ENCODE peak calls at places on chromosomes 11 and 22, in eight cellular contexts. Z is A549, H is OCI-LY7, K is aorta, S is PC-3, N is adrenal gland, E is breast epithelium, W is heart right ventricle. F is an unnamed sample.

GRCh38 chr22:50576070-50576469 is 2.2 kb downstream of the CPT1B start:
- DNase-seq in E (no peak), Z (peak; percentile 69), N (no peak), W (no peak), H (no peak), S (peak; percentile 37), K (peak; percentile 16), F (no peak)

GRCh38 chr22:41359376-41359775 is 22.4 kb upstream of the TEF start:
- DNase-seq in N (no peak), W (no peak), Z (no peak), S (no peak), H (no peak), K (no peak), E (no peak), F (no peak)

GRCh38 chr22:46066691-46067090 is 83.6 kb upstream of the PPARA start:
- DNase-seq in K (peak; percentile 26), N (no peak), W (no peak), S (peak; percentile 62), H (no peak), E (peak; percentile 51), Z (no peak), F (peak; percentile 48)

GRCh38 chr11:30149998-30150397 is 80.8 kb upstream of the FSHB start:
- DNase-seq in Z (no peak), W (no peak), N (no peak), S (no peak), H (no peak), E (no peak), K (no peak), F (no peak)

GRCh38 chr11:76793834-76794291 is 10.7 kb downstream of the TSKU start:
- DNase-seq in H (no peak), N (no peak), K (no peak), W (no peak), S (no peak), E (no peak), Z (no peak), F (no peak)

GRCh38 chr11:133776671-133777070 is 68.6 kb downstream of the SPATA19 start:
- DNase-seq in K (no peak), Z (no peak), S (no peak), H (no peak), W (no peak), E (no peak), N (no peak), F (no peak)

GRCh38 chr22:32331236-32331917 is 26.3 kb upstream of the RFPL3 start:
- DNase-seq in S (no peak), N (peak; percentile 12), H (no peak), E (peak; percentile 31), Z (no peak), K (no peak), W (no peak), F (no peak)

GRCh38 chr11:116078101-116078561 is 573.9 kb upstream of the CADM1 start:
- DNase-seq in N (no peak), K (no peak), Z (no peak), S (no peak), E (no peak), H (peak; percentile 24), W (no peak), F (no peak)

GRCh38 chr11:10208045-10208674 is 85.9 kb downstream of the SBF2 start:
- DNase-seq in K (no peak), N (no peak), W (no peak), E (no peak), Z (peak; percentile 58), H (peak; percentile 72), S (peak; percentile 74), F (no peak)

GRCh38 chr11:69435161-69435990 is 46.1 kb upstream of the LINC01488 start:
- DNase-seq in Z (no peak), H (no peak), S (no peak), E (no peak), W (no peak), N (no peak), K (peak; percentile 21), F (no peak)

GRCh38 chr22:37544955-37545702 is 15.2 kb upstream of the CDC42EP1 start:
- DNase-seq in Z (peak; percentile 73), K (peak; percentile 82), H (peak; percentile 46), E (no peak), W (peak; percentile 81), N (peak; percentile 83), S (peak; percentile 78), F (no peak)

GRCh38 chr11:46521947-46522681 is 71.7 kb downstream of the AMBRA1 start:
- DNase-seq in N (no peak), S (peak; percentile 5), W (no peak), Z (peak; percentile 20), K (no peak), H (no peak), E (no peak), F (no peak)
- H3K27ac ChIP-seq in N (no peak overlapping the region), S (no peak overlapping the region), W (no peak overlapping the region), Z (no peak overlapping the region), K (no peak overlapping the region), H (no peak overlapping the region), E (no peak overlapping the region), F (no peak overlapping the region)

GRCh38 chr11:119436093-119436492 is 13.1 kb upstream of the THY1 start:
- DNase-seq in N (no peak), H (no peak), W (no peak), Z (no peak), S (no peak), E (no peak), K (no peak), F (no peak)

GRCh38 chr11:119434531-119435330 is 11.8 kb upstream of the THY1 start:
- DNase-seq in S (no peak), W (no peak), N (no peak), K (no peak), Z (no peak), H (no peak), E (no peak), F (no peak)

GRCh38 chr11:119433369-119433749 is 10.4 kb upstream of the THY1 start:
- DNase-seq in S (peak; percentile 86), Z (no peak), W (no peak), K (no peak), H (no peak), E (no peak), N (no peak), F (no peak)

GRCh38 chr11:119431523-119431922 is 8.6 kb upstream of the THY1 start:
- DNase-seq in E (no peak), N (no peak), K (no peak), H (no peak), W (no peak), Z (no peak), S (no peak), F (no peak)

DNA sequence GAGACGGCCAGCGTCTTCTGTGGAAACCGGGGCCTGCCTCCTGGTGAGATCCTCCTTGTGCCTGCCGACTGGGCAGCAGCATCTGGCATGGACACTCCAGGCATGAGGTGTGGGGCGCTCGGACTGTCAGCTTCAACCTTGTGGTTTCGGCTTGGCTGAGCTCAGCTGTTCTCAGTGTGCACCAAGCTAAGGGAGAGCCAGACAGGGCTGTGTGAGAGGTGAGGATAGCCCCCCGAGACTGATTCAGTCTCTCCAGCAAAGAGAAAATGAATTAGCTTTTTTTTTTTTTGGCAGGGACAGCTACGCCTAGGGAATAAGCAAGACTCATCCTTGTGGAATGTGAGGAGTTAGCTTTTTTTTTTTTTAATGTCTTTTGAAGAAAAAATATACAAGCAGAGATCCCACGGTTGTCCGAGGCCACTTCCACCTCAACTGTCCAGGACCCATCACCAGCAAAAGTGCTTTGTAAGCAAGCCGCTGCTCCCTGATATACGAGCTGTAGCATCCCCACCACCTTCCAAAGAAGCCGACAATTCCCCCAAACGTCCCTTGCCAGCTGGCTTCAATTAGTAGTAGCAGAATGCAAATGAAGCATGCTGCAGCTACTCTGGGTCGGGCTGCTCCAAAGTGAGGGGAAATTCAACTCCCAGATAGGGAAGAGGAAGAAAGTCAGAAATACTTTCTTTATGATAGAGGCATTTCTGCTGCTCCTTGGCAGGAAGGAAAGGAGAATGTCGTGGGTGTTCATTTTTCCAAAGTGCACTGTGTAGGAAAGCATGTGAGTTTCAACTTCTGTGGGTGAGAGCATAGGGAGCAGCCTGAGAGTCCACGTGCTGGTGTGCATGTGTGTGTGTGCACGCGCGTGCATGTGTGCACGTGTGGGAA is 9.8 kb upstream of the THY1 start:
- DNase-seq in N (no peak), W (no peak), H (no peak), E (no peak), K (no peak), S (peak; percentile 68), Z (no peak), F (peak; percentile 33)
- H3K4me3 ChIP-seq in N (no peak overlapping the region), W (no peak overlapping the region), H (no peak overlapping the region), E (peak overlapping the region; percentile 22), K (no peak overlapping the region), S (no peak overlapping the region), Z (no peak overlapping the region), F (no peak overlapping the region)

GRCh38 chr11:2806351-2807058 is 79.1 kb downstream of the CDKN1C start:
- DNase-seq in K (peak; percentile 35), H (no peak), Z (no peak), E (peak; percentile 51), N (peak; percentile 19), S (no peak), W (no peak), F (peak; percentile 12)
- H3K27ac ChIP-seq in K (no peak overlapping the region), H (no peak overlapping the region), Z (no peak overlapping the region), E (peak overlapping the region; percentile 83), N (no peak overlapping the region), S (no peak overlapping the region), W (peak overlapping the region; percentile 78), F (no peak overlapping the region)

GRCh38 chr11:73957654-73958361 is 7.0 kb downstream of the DNAJB13 start:
- DNase-seq in H (peak; percentile 19), E (no peak), K (no peak), S (no peak), N (no peak), W (no peak), Z (no peak), F (no peak)

GRCh38 chr11:73961321-73961720 is 10.5 kb downstream of the DNAJB13 start:
- DNase-seq in N (no peak), S (peak; percentile 13), K (no peak), W (no peak), H (no peak), E (peak; percentile 28), Z (no peak), F (no peak)

GRCh38 chr11:73958521-73959141 is 7.8 kb downstream of the DNAJB13 start:
- DNase-seq in K (no peak), E (no peak), H (no peak), N (no peak), S (no peak), Z (no peak), W (no peak), F (no peak)

GRCh38 chr11:73962097-73962705 is 11.4 kb downstream of the DNAJB13 start:
- DNase-seq in E (no peak), H (no peak), W (no peak), S (no peak), N (no peak), K (no peak), Z (no peak), F (no peak)

DNA sequence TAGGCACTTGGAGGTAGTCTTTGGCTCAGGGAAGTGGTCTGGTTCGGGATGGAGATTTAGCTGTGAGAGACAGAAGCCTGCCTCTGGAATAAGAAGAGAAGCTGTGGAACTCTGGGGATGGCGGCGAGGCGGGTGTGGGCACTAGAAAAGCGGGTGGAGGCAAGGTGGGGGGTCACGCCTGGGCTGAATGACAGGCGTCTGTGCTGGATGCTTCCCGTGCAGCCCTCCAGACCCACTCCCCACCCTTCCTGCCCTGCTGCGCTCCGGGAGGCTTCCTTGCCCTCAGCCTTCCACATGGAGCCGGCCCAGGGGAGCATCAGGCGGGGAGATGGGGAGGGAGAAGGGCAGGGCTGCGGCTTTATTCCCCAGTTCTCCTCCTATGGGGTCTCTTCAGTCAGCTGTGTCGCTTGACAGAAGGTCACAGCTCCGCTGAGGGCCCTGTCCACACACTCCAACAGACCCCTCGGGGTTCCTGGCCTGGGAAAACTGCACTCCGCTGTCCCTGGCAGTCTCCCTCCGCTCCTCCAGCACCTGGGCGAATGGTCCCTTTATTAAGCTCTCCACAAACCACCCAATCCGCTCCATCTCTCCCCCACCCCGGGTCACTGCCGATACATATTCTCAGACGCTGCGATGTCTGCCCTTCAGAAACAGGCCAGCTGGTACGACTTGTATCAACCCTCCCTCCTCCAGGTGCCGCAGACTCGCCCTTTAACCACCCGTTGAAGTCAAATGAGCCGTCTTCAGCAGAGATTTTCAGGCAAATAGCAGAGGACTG is 6.2 kb downstream of the DNAJB13 start:
- DNase-seq in K (no peak), W (no peak), N (no peak), Z (no peak), E (no peak), H (no peak), S (no peak), F (peak; percentile 34)
- H3K4me3 ChIP-seq in K (no peak overlapping the region), W (no peak overlapping the region), N (no peak overlapping the region), Z (no peak overlapping the region), E (no peak overlapping the region), H (no peak overlapping the region), S (no peak overlapping the region), F (no peak overlapping the region)

F was measured in psoas muscle.